ENCODE peak calls at places on chromosomes 1 and 21, in four cellular contexts. D, L, K and Q are unnamed samples.
A peak's percentile ranks its signal among the peaks of the same experiment; 100 is the strongest.

GRCh38 chr1:154998818-154999650 is 3.6 kb upstream of the ZBTB7B start:
- DNase-seq in D (peak; percentile 84), L (peak; percentile 79), K (peak; percentile 47), Q (peak; percentile 95)

GRCh38 chr1:198220428-198220827 is 63.6 kb downstream of the NEK7 start:
- DNase-seq in D (no peak), L (peak; percentile 82), K (peak; percentile 97), Q (no peak)

GRCh38 chr21:46603228-46603627 is 1.7 kb downstream of the S100B start:
- DNase-seq in D (peak; percentile 60), L (no peak), K (no peak), Q (no peak)

GRCh38 chr1:90919900-90920299 is 101.9 kb downstream of the ZNF644 start:
- DNase-seq in D (no peak), L (no peak), K (peak; percentile 16), Q (no peak)

GRCh38 chr1:155019377-155020245 is 14.0 kb downstream of the DCST2 start:
- DNase-seq in D (no peak), L (no peak), K (no peak), Q (no peak)

GRCh38 chr1:155962599-155963211 is 15.6 kb downstream of the ARHGEF2 start:
- DNase-seq in D (no peak), L (no peak), K (peak; percentile 47), Q (no peak)

GRCh38 chr1:53293123-53293522 is 34.7 kb downstream of the LRP8 start:
- DNase-seq in D (no peak), L (no peak), K (no peak), Q (no peak)

GRCh38 chr1:6508154-6508875 is 16.8 kb upstream of the PLEKHG5 start:
- DNase-seq in D (no peak), L (no peak), K (no peak), Q (no peak)

GRCh38 chr1:24966724-24967346 is 36.8 kb upstream of the RUNX3 start:
- DNase-seq in D (no peak), L (peak; percentile 48), K (peak; percentile 74), Q (peak; percentile 41)

GRCh38 chr1:64061430-64062104 is 141.9 kb upstream of the UBE2U start:
- DNase-seq in D (no peak), L (no peak), K (no peak), Q (no peak)
- H3K4me3 ChIP-seq in D (no peak overlapping the region), L (no peak overlapping the region), K (no peak overlapping the region), Q (no peak overlapping the region)

DNA sequence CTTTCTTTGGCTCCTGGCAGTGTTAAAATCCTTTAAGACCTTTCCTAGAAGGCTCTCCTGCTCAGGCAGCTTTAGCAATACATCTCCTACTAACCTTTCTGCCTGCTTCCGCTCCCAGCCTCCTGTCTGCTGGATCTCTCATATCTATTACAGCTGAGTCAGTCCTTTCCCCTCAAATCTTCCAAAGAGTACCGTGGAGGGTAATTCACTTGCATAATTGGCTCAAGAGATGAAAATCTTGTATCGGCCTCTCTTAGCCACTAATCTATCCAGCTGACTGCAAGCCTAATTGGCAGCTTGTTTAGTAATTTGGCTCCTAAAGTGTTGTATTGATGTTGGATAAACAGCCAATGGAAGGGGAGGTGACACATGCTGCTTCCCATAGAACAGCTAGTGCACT is 195.7 kb downstream of the GPATCH2 start:
- DNase-seq in D (peak; percentile 58), L (no peak), K (no peak), Q (no peak)
- TF ChIP-seq CTCF in D (no peak), L (no peak), K (no peak), Q (no peak)

GRCh38 chr1:1343811-1344421 is 5.3 kb downstream of the DVL1 start:
- DNase-seq in D (no peak), L (no peak), K (no peak), Q (no peak)

GRCh38 chr1:1340791-1341548 is 8.2 kb downstream of the DVL1 start:
- DNase-seq in D (no peak), L (no peak), K (no peak), Q (no peak)

GRCh38 chr1:1342061-1342562 is 7.1 kb downstream of the DVL1 start:
- DNase-seq in D (no peak), L (no peak), K (no peak), Q (no peak)

GRCh38 chr1:1341549-1342021 is 7.6 kb downstream of the DVL1 start:
- DNase-seq in D (no peak), L (no peak), K (no peak), Q (no peak)

GRCh38 chr1:1342584-1343115 is 6.6 kb downstream of the DVL1 start:
- DNase-seq in D (no peak), L (no peak), K (no peak), Q (no peak)
- H3K4me1 ChIP-seq in D (peaks cover 4% of the 10 kb centered on the region), L (peaks cover 66% of the 10 kb centered on the region), K (peaks cover 46% of the 10 kb centered on the region), Q (peaks cover 2% of the 10 kb centered on the region)

GRCh38 chr1:150067184-150068182 is at the start of gene VPS45:
- DNase-seq in D (peak; percentile 92), L (peak; percentile 89), K (peak; percentile 86), Q (peak; percentile 98)

GRCh38 chr1:150066328-150066727 is 1.2 kb upstream of the VPS45 start:
- DNase-seq in D (no peak), L (no peak), K (no peak), Q (no peak)

GRCh38 chr1:150062113-150062512 is 5.5 kb upstream of the VPS45 start:
- DNase-seq in D (no peak), L (no peak), K (no peak), Q (no peak)

GRCh38 chr1:150066838-150067183 is 765 bp upstream of the VPS45 start:
- DNase-seq in D (peak; percentile 79), L (no peak), K (no peak), Q (no peak)

GRCh38 chr1:150065184-150065871 is 2.2 kb upstream of the VPS45 start:
- DNase-seq in D (no peak), L (peak; percentile 13), K (peak; percentile 59), Q (peak; percentile 51)
- H3K4me3 ChIP-seq in D (peak overlapping the region; percentile 77), L (peak overlapping the region; percentile 78), K (no peak overlapping the region), Q (peak overlapping the region; percentile 67)

GRCh38 chr21:45192332-45192731 is 95.4 kb downstream of the POFUT2 start:
- DNase-seq in D (peak; percentile 33), L (no peak), K (no peak), Q (no peak)
- TF ChIP-seq CTCF in D (peak; percentile 40), L (no peak), K (no peak), Q (peak; percentile 38)

GRCh38 chr1:226629896-226630550 is 81.5 kb downstream of the STUM start:
- DNase-seq in D (no peak), L (no peak), K (no peak), Q (no peak)
- H3K4me1 ChIP-seq in D (no peaks in the 10 kb centered on the region), L (peaks cover 11% of the 10 kb centered on the region), K (peaks cover 9% of the 10 kb centered on the region), Q (no peaks in the 10 kb centered on the region)

DNA sequence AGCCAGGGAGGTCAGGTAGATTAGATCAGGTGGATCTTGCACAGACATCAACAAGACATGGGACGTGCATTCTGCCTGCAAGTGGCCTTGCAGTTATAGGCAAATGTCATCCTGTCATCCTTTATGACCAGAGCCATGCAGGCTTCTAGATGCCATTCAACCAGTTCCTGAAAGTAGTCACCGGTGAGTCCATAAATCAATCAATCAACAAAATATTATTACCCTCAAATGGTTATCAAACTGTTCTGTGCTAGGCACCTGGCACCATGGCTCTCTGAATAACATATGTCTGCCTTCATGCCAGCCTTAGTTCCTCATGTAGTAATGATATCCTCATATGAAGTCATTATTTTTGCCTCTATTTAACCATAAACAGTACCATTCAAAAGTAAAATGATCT is 146.9 kb downstream of the TOMM20 start:
- DNase-seq in D (no peak), L (no peak), K (no peak), Q (no peak)
- H3K4me3 ChIP-seq in D (no peak overlapping the region), L (no peak overlapping the region), K (no peak overlapping the region), Q (no peak overlapping the region)

GRCh38 chr21:38678827-38679226 is 126.9 kb upstream of the ETS2 start:
- DNase-seq in D (no peak), L (no peak), K (no peak), Q (no peak)
- TF ChIP-seq CTCF in D (no peak), L (no peak), K (no peak), Q (no peak)

GRCh38 chr1:119799599-119800177 is 11.6 kb downstream of the REG4 start:
- DNase-seq in D (no peak), L (no peak), K (no peak), Q (no peak)

GRCh38 chr1:119797137-119797536 is 14.1 kb downstream of the REG4 start:
- DNase-seq in D (no peak), L (no peak), K (no peak), Q (no peak)

GRCh38 chr1:119795471-119795870 is 15.8 kb downstream of the REG4 start:
- DNase-seq in D (no peak), L (no peak), K (peak; percentile 58), Q (no peak)

GRCh38 chr1:119794856-119795255 is 16.4 kb downstream of the REG4 start:
- DNase-seq in D (no peak), L (no peak), K (no peak), Q (no peak)

DNA sequence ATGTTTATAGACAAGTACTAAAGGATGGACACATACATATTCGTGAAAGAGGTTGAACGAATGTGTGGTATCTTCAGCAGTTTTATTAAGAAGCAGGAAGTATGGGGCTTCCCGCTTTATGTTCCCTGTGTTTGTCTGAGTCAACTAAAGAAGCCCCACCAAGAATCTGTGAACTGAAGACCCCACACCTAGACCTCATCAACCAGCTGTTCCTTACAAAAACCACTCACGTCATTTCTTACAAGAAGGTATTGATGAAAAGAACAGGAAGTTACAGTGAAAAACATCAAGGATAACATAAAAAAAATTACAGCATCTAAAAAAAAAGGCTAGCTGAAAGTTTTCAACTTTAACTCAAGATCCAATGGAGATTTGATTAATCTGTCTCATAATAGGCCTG is 12.3 kb downstream of the REG4 start:
- DNase-seq in D (no peak), L (no peak), K (no peak), Q (no peak)
- H3K4me1 ChIP-seq in D (no peaks in the 10 kb centered on the region), L (no peaks in the 10 kb centered on the region), K (peaks cover 11% of the 10 kb centered on the region), Q (no peaks in the 10 kb centered on the region)

DNA sequence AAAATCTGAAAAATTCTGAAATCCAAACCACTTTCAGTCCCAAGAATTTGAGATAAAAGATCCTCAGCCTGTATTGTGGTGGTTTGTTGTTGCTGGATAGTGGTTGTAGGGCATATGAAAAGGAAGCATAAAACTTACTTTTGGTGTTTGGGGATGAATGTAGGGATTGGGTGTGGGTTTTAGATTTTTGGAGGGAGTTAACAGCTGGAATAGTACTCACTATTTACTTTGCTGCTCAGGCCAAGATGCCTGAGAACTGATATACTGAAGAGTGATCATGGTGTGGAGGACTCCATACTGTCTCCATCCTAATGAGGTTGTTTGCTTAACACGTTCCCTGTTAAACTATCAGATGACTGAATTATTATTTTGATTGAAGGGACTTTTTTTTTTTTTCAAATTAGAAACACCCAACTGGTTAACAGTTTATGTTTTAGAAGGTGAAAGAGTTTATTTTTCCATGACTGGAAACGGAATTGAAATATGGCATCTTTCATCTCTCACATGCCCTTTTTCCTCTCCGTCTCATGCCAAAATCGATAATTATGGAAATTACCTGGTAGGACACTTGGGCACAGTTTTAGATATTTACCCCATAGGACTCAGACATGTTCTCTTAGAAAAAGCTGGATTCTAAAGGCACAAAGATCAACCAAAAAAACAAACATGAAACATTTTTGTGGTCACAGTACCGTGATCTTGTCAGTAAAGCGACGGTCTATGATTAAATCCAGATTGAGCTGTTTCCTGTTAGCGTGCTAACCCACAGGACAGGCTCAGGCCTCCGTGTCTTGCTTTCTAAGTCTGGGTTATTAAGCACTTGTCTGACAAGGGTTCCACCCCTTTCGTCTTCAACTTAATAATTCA is 37.3 kb downstream of the RGL1 start:
- DNase-seq in D (no peak), L (no peak), K (peak; percentile 12), Q (peak; percentile 96)
- H3K4me3 ChIP-seq in D (no peak overlapping the region), L (no peak overlapping the region), K (no peak overlapping the region), Q (peak overlapping the region; percentile 29)